ENCODE peak calls at places on chromosomes 3 and 15, in five cellular contexts. A is heart right ventricle, Y is colonic mucosa, V is IMR-90, R is sigmoid colon. U is an unnamed sample.

GRCh38 chr3:160697628-160698382 is 20.8 kb downstream of the ARL14 start:
- DNase-seq in V (peak), Y (no peak), R (no peak), A (no peak), U (peak)

GRCh38 chr3:126765187-126766069 is 61.4 kb downstream of the CHCHD6 start:
- DNase-seq in V (no peak), Y (no peak), R (no peak), A (no peak), U (no peak)

GRCh38 chr3:51646091-51646490 is 25.0 kb upstream of the TEX264 start:
- DNase-seq in R (no peak), Y (no peak), V (peak), A (no peak), U (peak)

GRCh38 chr15:61146643-61147230 is 82.4 kb downstream of the RORA start:
- DNase-seq in A (no peak), Y (no peak), R (no peak), V (no peak), U (no peak)

GRCh38 chr3:189395825-189396224 is 224.1 kb downstream of the TPRG1 start:
- DNase-seq in A (no peak), R (no peak), Y (no peak), V (no peak), U (no peak)

GRCh38 chr3:37694236-37694635 is 167.4 kb upstream of the CTDSPL start:
- DNase-seq in Y (no peak), A (no peak), R (no peak), V (no peak), U (no peak)

GRCh38 chr3:143963946-143964345 is 7.7 kb upstream of the DIPK2A start:
- DNase-seq in A (no peak), R (no peak), Y (no peak), V (no peak), U (no peak)

GRCh38 chr15:74265046-74265639 is 29.0 kb downstream of the CCDC33 start:
- DNase-seq in V (peak), A (peak), Y (no peak), R (no peak), U (no peak)

GRCh38 chr15:88661766-88662556 is 23.1 kb downstream of the ISG20 start:
- DNase-seq in V (peak), R (no peak), A (no peak), Y (peak), U (no peak)

GRCh38 chr3:15499536-15499935 is 22.0 kb downstream of the COLQ start:
- DNase-seq in A (no peak), R (no peak), Y (no peak), V (no peak), U (no peak)

GRCh38 chr15:76146808-76147207 is 87.0 kb downstream of the TMEM266 start:
- DNase-seq in V (no peak), A (no peak), R (no peak), Y (no peak), U (no peak)

DNA sequence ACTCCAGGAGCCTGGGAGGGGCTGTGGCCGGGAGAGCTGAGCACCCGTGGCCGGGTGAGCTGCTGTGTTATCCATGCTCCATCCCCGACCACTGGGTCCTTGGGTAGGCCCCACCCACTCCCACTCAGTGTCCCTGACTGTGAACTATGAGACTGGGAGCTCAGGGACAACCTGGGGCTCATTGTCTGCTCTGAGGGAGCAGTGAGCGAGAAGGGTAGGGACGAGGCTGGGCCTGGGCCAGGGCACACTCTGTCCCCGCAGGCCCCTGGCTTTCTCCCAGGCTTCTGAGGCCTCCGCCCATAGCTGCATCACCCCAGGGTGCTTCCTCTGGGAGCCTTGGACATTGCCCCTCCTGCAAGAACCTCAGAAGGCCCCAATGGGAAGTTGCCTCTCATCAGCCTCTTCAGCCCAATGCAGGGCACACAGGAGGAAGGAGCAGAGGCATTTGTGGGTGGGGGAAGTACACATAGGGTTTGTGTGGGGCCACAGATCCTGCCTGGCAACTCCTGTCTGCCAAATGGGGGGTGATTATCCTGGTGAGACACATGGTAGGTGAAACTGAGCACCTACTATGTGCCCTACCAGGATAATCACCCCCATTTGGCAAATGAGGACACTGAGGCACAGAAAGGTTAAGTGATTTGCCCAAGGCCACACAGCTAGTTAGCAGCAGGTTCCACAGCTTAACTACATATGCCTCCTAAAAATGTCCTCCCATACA is 2.4 kb downstream of the ANPEP start:
- DNase-seq in A (peak), R (peak), Y (peak), V (no peak), U (no peak)
- H3K4me3 ChIP-seq in A (no peak), R (no peak), Y (no peak), V (no peak), U (peak)

GRCh38 chr15:67504796-67505195 is 16.1 kb upstream of the C15orf61 start:
- DNase-seq in V (no peak), Y (no peak), R (no peak), A (no peak), U (no peak)

GRCh38 chr15:67501177-67501835 is 19.6 kb upstream of the C15orf61 start:
- DNase-seq in Y (no peak), V (peak), R (no peak), A (no peak), U (no peak)

GRCh38 chr15:67504061-67504460 is 16.9 kb upstream of the C15orf61 start:
- DNase-seq in Y (no peak), R (no peak), V (peak), A (no peak), U (no peak)

GRCh38 chr15:67505675-67506572 is 15.0 kb upstream of the C15orf61 start:
- DNase-seq in Y (no peak), V (no peak), A (no peak), R (no peak), U (no peak)

GRCh38 chr15:67501836-67502461 is 19.0 kb upstream of the C15orf61 start:
- DNase-seq in Y (no peak), A (no peak), R (no peak), V (no peak), U (no peak)
- H3K4me3 ChIP-seq in Y (no peak), A (no peak), R (no peak), V (no peak), U (no peak)

DNA sequence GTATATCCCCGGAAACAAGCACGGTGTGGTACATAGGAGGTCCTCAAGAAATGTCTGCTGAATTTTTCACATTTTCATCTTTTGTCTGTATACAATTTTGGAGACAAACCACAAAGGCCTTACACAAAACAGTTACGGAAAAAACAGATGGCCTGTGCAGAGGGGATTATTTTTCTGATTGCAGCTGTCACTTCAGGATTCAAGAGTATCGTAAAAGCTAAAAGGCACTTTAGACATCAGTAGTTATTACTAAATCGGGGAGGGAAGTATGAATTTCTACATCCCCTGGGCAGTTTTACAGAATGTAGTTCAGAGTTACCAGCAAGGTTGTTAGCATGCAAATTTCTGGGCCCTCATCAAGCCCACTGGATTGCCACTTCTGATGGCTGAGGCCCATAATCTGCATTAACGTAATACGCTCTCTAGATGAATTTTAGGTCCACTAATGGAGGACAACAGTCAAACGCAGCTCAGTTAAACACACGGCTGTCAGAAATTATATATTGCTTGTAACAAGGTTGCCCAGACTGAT is 1.2 kb downstream of the RIOX2 start:
- DNase-seq in A (no peak), V (no peak), Y (no peak), R (no peak), U (no peak)
- H3K4me3 ChIP-seq in A (peak), V (no peak), Y (peak), R (no peak), U (peak)

DNA sequence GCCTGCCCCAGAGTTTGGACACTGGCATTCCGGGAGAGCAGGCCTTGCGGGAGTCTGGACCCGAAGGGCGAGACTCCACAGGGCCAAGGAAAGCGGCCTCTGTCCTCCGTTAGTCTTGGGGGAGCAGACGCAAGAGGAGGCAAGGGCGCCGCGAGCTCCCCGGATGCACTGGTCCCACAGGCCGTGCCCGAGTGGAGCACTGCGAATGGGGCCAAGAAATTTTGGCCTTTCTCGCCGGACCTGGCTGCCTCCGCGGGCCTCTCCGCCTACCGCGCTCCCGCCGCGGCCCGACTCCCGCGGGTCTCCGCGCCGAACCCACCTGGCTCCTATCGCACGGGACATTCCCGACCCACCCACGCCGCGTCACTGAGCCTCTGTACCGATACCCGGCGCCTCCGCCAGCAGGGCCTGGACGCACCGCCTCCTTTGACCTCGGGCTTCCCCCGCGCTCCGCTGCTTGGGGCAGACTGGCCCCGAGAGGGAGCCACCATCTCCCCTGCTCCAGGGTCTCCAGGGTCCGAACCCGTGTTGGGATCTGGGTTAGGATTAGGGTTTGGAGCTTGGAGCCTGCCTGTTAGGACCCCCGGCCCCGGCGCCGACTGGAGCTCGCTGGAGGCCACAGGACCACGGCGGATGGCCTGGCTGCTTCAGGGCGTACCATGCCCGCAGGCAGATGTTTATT is 11.8 kb downstream of the SHOX2 start:
- DNase-seq in A (peak), V (no peak), Y (no peak), R (no peak), U (no peak)
- H3K4me3 ChIP-seq in A (no peak), V (no peak), Y (no peak), R (no peak), U (no peak)

GRCh38 chr15:29612701-29613100 is 209.6 kb downstream of the TJP1 start:
- DNase-seq in A (no peak), V (peak), R (no peak), Y (no peak), U (no peak)
- H3K4me3 ChIP-seq in A (no peak), V (no peak), R (no peak), Y (no peak), U (no peak)

GRCh38 chr15:81897011-81897677 is 148.7 kb downstream of the MEX3B start:
- DNase-seq in V (peak), Y (no peak), A (no peak), R (peak), U (no peak)
- H3K4me3 ChIP-seq in V (no peak), Y (no peak), A (no peak), R (no peak), U (no peak)

GRCh38 chr3:149969945-149970715 is 565 bp downstream of the PFN2 start:
- DNase-seq in Y (peak), R (peak), V (peak), A (peak), U (peak)

GRCh38 chr3:149967067-149967685 is 3.5 kb downstream of the PFN2 start:
- DNase-seq in V (peak), Y (no peak), R (no peak), A (no peak), U (no peak)

GRCh38 chr3:149970716-149971402 is at the start of gene PFN2:
- DNase-seq in V (peak), A (peak), R (peak), Y (peak), U (peak)

GRCh38 chr3:149969110-149969944 is 1.4 kb downstream of the PFN2 start:
- DNase-seq in V (peak), A (no peak), R (peak), Y (peak), U (peak)

DNA sequence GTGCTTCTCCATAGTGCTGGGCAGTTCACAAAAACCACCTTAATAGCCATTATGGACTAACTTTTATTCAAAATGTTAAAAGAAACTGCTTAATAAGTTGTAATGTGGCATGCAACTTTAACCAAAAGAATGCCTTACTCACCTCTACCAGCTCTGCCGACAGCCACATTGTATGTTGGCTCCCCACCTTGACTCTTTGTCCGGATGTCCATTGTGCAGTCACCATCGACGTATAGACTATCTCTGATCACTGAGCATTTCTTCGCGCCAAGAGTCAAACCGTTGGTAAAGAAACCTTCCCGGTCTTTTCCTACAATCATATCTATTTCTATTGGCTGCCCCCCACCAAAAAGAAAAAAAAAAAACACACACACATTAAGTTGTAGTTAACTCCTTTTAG is 2.5 kb downstream of the PFN2 start:
- DNase-seq in R (no peak), V (peak), A (no peak), Y (no peak), U (no peak)
- H3K4me3 ChIP-seq in R (no peak), V (peak), A (peak), Y (no peak), U (peak)

DNA sequence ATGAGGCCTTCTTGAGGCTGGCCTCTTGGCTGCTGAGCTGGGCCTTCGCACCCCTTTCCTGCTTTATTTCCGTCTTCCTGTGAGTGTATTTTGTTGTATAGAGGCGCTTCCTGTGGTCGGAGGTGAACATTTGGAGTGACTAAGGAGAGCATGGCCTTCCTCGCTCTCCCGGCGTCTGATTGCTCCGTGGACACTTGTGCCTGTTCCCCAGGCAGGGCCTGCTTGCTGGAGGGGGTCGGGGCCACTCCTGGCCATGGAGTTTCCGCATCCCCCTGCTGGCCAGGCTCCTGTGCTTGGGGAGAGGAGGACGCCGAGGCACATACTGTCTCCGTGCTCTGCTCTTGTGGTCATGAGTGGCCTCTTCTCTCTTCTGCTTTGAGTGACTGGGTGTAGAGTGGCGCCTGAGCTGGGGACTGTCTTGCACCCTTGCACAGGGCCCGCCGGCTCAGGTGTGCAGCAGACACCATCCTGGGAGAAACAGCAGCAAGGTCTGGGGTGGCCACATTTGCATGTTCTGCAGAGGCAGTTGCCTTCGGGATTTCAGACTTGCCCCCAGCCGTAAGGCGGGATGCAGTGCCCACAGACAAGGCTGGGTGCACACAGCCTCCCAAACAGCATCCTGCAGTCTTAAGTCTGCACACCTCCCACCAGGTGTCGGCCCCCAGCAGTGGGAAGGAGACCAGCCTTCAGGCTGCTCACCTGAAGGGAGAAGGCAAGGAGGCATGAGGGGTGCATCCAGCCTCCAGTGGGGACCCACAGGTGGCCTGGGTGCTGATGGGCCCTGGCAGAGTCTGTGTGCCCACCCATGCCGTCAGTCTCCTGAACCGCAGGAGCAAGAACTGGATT is 16.4 kb downstream of the KLF13 start:
- DNase-seq in R (no peak), V (no peak), A (no peak), Y (no peak), U (no peak)
- H3K4me3 ChIP-seq in R (no peak), V (no peak), A (peak), Y (no peak), U (no peak)

U was measured in skeletal muscle cell.